ENCODE peak calls at places on chromosomes 1 and 21, in five cellular contexts. D is dorsolateral prefrontal cortex, E is HFFc6, Z is lower leg skin, P is nephron progenitor cell. R is an unnamed sample.

GRCh38 chr1:40141878-40142535 is 19.2 kb upstream of the RLF start:
- DNase-seq in D (no peak), E (peak), Z (no peak), P (no peak), R (no peak)

GRCh38 chr21:32794643-32795042 is 23.1 kb upstream of the PAXBP1 start:
- DNase-seq in D (no peak), E (no peak), Z (no peak), P (no peak), R (peak)

GRCh38 chr1:3360646-3361257 is 93.7 kb upstream of the ARHGEF16 start:
- DNase-seq in D (no peak), E (no peak), Z (no peak), P (no peak), R (no peak)

GRCh38 chr1:233909195-233909594 is 4.7 kb downstream of the SLC35F3 start:
- DNase-seq in D (no peak), E (no peak), Z (no peak), P (no peak), R (no peak)

GRCh38 chr1:107298526-107298925 is 157.7 kb downstream of the NTNG1 start:
- DNase-seq in D (no peak), E (no peak), Z (no peak), P (no peak), R (no peak)

GRCh38 chr1:57232500-57232899 is 191.4 kb downstream of the DAB1 start:
- DNase-seq in D (no peak), E (no peak), Z (no peak), P (no peak), R (no peak)

GRCh38 chr1:118949317-118949716 is 38.8 kb downstream of the TBX15 start:
- DNase-seq in D (no peak), E (no peak), Z (peak), P (no peak), R (peak)

GRCh38 chr1:19067187-19067911 is 110.9 kb upstream of the IFFO2 start:
- DNase-seq in D (peak), E (no peak), Z (no peak), P (no peak), R (peak)

GRCh38 chr1:68116643-68117235 is 66.3 kb upstream of the DIRAS3 start:
- DNase-seq in D (no peak), E (peak), Z (no peak), P (peak), R (no peak)

GRCh38 chr1:228018125-228018398 is 11.3 kb downstream of the WNT3A start:
- DNase-seq in D (peak), E (no peak), Z (peak), P (no peak), R (peak)

GRCh38 chr1:6097824-6098223 is 52.1 kb downstream of the KCNAB2 start:
- DNase-seq in D (peak), E (no peak), Z (no peak), P (peak), R (no peak)

GRCh38 chr1:154615411-154615810 is 7.4 kb upstream of the ADAR start:
- DNase-seq in D (no peak), E (no peak), Z (no peak), P (no peak), R (no peak)

GRCh38 chr1:183215076-183215720 is 29.1 kb downstream of the LAMC2 start:
- DNase-seq in D (no peak), E (no peak), Z (no peak), P (no peak), R (no peak)

GRCh38 chr1:223135176-223135575 is 7.9 kb downstream of the TLR5 start:
- DNase-seq in D (no peak), E (peak), Z (peak), P (no peak), R (peak)

GRCh38 chr1:228004331-228004871 is 2.4 kb upstream of the WNT3A start:
- DNase-seq in D (no peak), E (no peak), Z (peak), P (no peak), R (peak)

GRCh38 chr1:43818691-43819090 is 111.4 kb downstream of the ST3GAL3 start:
- DNase-seq in D (no peak), E (no peak), Z (no peak), P (no peak), R (no peak)

GRCh38 chr1:211885746-211886522 is 55.4 kb upstream of the LPGAT1 start:
- DNase-seq in D (no peak), E (no peak), Z (no peak), P (peak), R (no peak)

GRCh38 chr1:60949154-60949825 is 133.1 kb upstream of the NFIA start:
- DNase-seq in D (no peak), E (no peak), Z (no peak), P (peak), R (no peak)

GRCh38 chr1:203041351-203041932 is 15.2 kb downstream of the PPFIA4 start:
- DNase-seq in D (peak), E (no peak), Z (no peak), P (no peak), R (no peak)

GRCh38 chr1:196734006-196734405 is 40.6 kb upstream of the CFHR3 start:
- DNase-seq in D (no peak), E (no peak), Z (no peak), P (no peak), R (no peak)

GRCh38 chr1:100036718-100037664 is 67.2 kb downstream of the SLC35A3 start:
- DNase-seq in D (no peak), E (peak), Z (no peak), P (no peak), R (no peak)

DNA sequence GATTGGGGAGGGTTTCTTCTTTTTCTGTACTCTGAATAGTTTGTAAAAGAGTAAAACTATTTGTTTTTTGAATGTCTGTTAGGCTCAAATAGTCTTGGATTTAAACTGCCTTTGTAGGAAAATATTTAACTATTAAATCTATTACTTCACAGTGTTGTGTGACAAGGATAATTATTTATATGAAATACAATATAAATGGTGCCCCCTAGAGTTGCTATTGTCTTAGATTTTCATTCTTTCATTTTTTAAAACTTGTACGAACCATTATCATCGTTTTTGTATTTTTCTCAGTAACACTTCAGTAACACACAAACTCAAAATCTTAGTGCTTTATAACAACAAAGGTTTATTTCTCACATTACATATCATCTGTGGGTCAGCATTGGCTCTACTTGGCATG is 37.4 kb downstream of the C1orf185 start:
- DNase-seq in D (no peak), E (no peak), Z (no peak), P (no peak), R (no peak)
- TF ChIP-seq CTCF in D (no peak), E (peak), Z (no peak), P (no peak), R (no peak)

DNA sequence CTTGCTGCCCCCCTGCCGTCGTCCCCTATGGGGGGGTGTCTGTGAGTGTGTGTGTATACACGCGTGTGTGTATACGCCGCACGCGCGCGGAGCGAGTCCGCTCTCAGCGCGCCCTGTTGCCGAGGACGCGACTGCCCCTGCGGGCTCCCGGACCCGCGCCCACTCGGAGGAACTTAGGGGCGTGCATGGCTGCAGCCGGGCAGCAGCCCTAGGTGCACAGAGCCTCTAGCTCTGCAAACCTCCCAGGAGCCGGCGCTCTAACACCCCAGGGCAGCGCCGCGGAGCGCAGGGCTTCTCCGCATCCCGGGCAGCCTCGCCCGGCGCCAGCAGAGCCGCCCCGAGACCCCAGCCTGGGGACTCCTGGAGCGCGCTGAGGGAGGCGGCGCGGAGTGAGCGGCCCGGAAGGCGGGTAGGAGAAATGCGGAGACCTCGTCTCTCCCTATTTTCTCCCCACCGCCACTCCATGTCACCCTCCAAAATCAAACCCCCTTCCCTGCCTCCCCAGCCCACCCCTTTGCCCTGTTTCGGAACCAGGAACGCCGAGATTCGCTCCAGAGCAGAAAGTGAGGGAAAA is 574 bp downstream of the ITPKB start:
- DNase-seq in D (no peak), E (no peak), Z (no peak), P (peak), R (no peak)
- TF ChIP-seq CTCF in D (peak), E (no peak), Z (no peak), P (no peak), R (no peak)

GRCh38 chr1:101974599-101975225 is 22.0 kb downstream of the OLFM3 start:
- DNase-seq in D (no peak), E (no peak), Z (no peak), P (no peak), R (no peak)

GRCh38 chr1:101976161-101976560 is 20.6 kb downstream of the OLFM3 start:
- DNase-seq in D (no peak), E (no peak), Z (no peak), P (no peak), R (no peak)

GRCh38 chr1:101967871-101968270 is 28.9 kb downstream of the OLFM3 start:
- DNase-seq in D (no peak), E (no peak), Z (no peak), P (no peak), R (no peak)

GRCh38 chr1:101975371-101975770 is 21.4 kb downstream of the OLFM3 start:
- DNase-seq in D (no peak), E (no peak), Z (no peak), P (no peak), R (no peak)

DNA sequence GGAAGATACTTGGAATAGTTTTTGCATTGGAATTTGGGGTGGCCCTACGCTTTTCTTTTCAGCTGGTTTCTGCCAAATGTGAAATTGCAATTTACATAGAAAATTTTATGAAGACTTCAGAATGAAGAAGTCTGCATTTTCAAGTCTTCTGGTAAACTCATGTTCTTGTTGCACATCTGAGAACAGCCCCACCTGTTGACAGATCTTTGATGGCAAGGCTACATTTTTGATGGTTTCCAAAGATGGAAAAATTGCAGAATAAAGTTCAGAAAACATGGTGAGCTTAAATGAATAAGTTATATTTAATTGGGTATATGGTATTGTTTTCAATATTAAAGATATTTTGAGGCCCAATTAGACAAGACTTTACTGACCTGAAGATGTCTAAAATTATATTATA is 25.4 kb downstream of the OLFM3 start:
- DNase-seq in D (no peak), E (no peak), Z (no peak), P (no peak), R (no peak)
- TF ChIP-seq CTCF in D (no peak), E (no peak), Z (no peak), P (peak), R (no peak)

GRCh38 chr1:70979313-70979712 is 68.3 kb downstream of the PTGER3 start:
- DNase-seq in D (no peak), E (no peak), Z (no peak), P (no peak), R (no peak)

GRCh38 chr1:70978623-70979022 is 69.0 kb downstream of the PTGER3 start:
- DNase-seq in D (no peak), E (no peak), Z (no peak), P (no peak), R (no peak)

GRCh38 chr1:70979879-70980278 is 67.7 kb downstream of the PTGER3 start:
- DNase-seq in D (no peak), E (no peak), Z (no peak), P (no peak), R (no peak)

GRCh38 chr1:70980361-70980760 is 67.3 kb downstream of the PTGER3 start:
- DNase-seq in D (no peak), E (no peak), Z (no peak), P (no peak), R (no peak)

GRCh38 chr1:70977575-70977974 is 70.0 kb downstream of the PTGER3 start:
- DNase-seq in D (no peak), E (no peak), Z (no peak), P (no peak), R (no peak)
- TF ChIP-seq CTCF in D (no peak), E (no peak), Z (no peak), P (no peak), R (no peak)

R was measured in breast epithelium.